ENCODE peak calls at places on chromosomes 2 and 18, in five cellular contexts. S is K562, L is A549, Q is SK-N-SH, J is HepG2. F is an unnamed sample.

GRCh38 chr2:172864182-172864581 is 128.5 kb downstream of the RAPGEF4 start:
- DNase-seq in S (peak), L (peak), Q (no peak), J (peak), F (peak)

GRCh38 chr2:130336877-130337734 is 5.6 kb upstream of the IMP4 start:
- DNase-seq in S (peak), L (peak), Q (peak), J (peak), F (peak)

GRCh38 chr2:188798159-188798558 is 176.0 kb upstream of the COL3A1 start:
- DNase-seq in S (no peak), L (no peak), Q (no peak), J (no peak), F (peak)

GRCh38 chr18:10798727-10799435 is 273.1 kb downstream of the NAPG start:
- DNase-seq in S (peak), L (peak), Q (no peak), J (peak), F (peak)

GRCh38 chr2:187383043-187383800 is 64.8 kb downstream of the CALCRL start:
- DNase-seq in S (no peak), L (no peak), Q (no peak), J (no peak), F (no peak)

GRCh38 chr2:188132385-188132784 is 159.3 kb upstream of the GULP1 start:
- DNase-seq in S (no peak), L (no peak), Q (no peak), J (no peak), F (no peak)

GRCh38 chr2:9136997-9137819 is 69.4 kb upstream of the ASAP2 start:
- DNase-seq in S (no peak), L (no peak), Q (no peak), J (peak), F (no peak)

GRCh38 chr2:208213508-208214120 is 23.8 kb upstream of the C2orf80 start:
- DNase-seq in S (no peak), L (no peak), Q (no peak), J (no peak), F (no peak)

GRCh38 chr2:164697688-164698290 is 76.5 kb upstream of the GRB14 start:
- DNase-seq in S (no peak), L (peak), Q (peak), J (peak), F (no peak)

GRCh38 chr2:228522276-228522675 is 340.8 kb upstream of the SPHKAP start:
- DNase-seq in S (no peak), L (no peak), Q (no peak), J (no peak), F (peak)

GRCh38 chr2:28067602-28068001 is 177.1 kb downstream of the BABAM2 start:
- DNase-seq in S (no peak), L (no peak), Q (no peak), J (no peak), F (no peak)

GRCh38 chr2:28062867-28063266 is 172.3 kb downstream of the BABAM2 start:
- DNase-seq in S (no peak), L (no peak), Q (no peak), J (no peak), F (no peak)

GRCh38 chr2:28071221-28071620 is 180.7 kb downstream of the BABAM2 start:
- DNase-seq in S (no peak), L (no peak), Q (no peak), J (no peak), F (no peak)

GRCh38 chr2:28063492-28063962 is 173.0 kb downstream of the BABAM2 start:
- DNase-seq in S (no peak), L (no peak), Q (no peak), J (no peak), F (no peak)

GRCh38 chr2:28068098-28068497 is 177.6 kb downstream of the BABAM2 start:
- DNase-seq in S (no peak), L (no peak), Q (no peak), J (no peak), F (no peak)
- H3K4me3 ChIP-seq in S (no peak), L (no peak), Q (no peak), J (no peak), F (no peak)

DNA sequence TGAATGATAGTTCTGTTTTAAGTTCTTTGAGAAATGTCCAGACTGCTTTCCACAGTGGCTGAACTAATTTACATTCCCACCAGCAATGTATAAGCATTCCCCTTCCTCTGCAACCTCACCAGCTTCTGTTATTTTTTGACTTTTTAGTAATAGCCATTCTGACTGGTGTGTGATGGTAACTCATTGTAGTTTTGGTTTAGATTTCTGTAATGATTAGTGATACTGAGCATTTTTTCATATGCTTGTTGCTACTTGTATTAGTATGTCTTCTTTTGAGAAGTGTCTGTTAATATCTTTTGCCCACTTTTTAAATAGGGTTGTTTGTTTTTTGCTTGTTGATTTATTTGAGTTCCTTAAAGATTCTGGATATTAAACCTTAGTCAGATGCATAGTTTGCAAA is 223.7 kb downstream of the SLC4A10 start:
- DNase-seq in S (no peak), L (no peak), Q (no peak), J (no peak), F (no peak)
- TF ChIP-seq USF2 in S (no peak), L (no peak), Q (no peak), J (no peak), F (no peak)

GRCh38 chr2:182445566-182445965 is 18.7 kb upstream of the PDE1A start:
- DNase-seq in S (no peak), L (no peak), Q (no peak), J (no peak), F (no peak)
- H3K4me3 ChIP-seq in S (no peak), L (no peak), Q (no peak), J (no peak), F (no peak)

DNA sequence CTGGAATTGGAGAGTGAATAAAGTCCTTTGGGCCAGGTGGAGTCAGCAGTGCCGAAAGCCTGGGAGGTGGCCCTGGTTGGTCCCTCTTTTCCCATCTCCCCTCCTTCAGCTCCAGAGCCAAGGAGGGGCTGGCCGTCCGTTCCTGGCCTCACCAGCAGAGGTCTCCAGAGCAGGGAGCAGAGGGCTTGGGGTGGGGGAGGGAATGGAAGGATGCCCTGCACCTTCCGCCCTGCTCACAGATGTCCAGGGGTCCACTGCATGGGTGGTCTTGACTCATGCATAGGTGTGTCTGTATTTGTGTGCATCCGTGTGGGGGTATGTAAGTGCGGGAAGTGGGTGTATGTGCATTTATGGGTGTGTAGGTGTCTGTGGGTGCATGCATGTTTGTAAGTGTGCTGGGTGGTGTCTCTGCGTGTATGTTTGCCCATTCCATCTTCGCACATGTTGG is 201.9 kb downstream of the ZFP36L2 start:
- DNase-seq in S (peak), L (peak), Q (peak), J (no peak), F (peak)
- TF ChIP-seq USF2 in S (no peak), L (no peak), Q (no peak), J (no peak), F (no peak)

GRCh38 chr2:212547716-212548458 is 9.3 kb upstream of the ERBB4 start:
- DNase-seq in S (no peak), L (no peak), Q (no peak), J (no peak), F (no peak)
- H3K4me3 ChIP-seq in S (no peak), L (no peak), Q (no peak), J (no peak), F (no peak)

DNA sequence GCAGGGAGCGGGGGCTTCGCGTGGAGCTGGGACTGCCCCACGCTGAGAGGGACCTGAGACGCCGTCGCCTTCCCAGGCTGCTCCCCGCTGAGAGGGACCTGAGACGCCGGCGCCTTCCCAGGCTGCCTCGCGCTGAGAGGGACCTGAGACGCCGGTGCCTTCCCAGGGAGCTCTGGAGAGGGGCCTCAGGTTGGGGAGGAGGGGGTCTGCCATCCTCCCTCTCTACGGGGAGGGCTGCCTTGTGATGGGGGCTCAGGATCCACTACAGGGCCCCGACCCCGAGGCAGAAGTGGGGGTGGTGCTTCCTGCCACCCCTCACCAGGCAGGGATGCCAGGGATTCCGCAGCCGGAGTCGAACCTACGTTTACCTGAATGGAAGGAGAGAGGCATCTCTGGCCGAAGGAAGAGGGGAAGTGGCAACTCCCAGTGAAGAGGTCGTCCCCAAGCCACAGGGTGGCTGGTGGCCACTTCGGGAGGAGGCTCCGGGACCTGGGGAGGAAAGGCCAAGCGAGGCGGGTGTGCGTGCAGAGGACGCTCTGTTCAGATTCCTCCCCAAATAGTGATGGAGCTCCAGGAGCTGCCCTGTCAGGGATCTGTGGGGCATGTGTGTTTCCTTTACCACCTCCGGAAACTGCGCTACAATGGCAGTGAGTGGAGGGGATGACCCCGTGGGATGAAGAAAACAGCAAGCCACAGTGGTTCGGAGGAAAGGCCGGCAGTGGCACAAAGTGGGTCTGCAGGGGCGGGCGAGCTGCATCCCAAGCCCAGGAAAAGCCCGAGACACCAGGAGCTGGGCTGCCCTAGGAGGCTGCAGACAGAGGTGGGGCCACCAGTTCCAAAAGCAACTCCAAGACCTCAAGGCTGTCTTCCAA is 108.1 kb upstream of the CTDP1 start:
- DNase-seq in S (no peak), L (no peak), Q (no peak), J (no peak), F (no peak)
- TF ChIP-seq USF2 in S (no peak), L (no peak), Q (no peak), J (no peak), F (no peak)

DNA sequence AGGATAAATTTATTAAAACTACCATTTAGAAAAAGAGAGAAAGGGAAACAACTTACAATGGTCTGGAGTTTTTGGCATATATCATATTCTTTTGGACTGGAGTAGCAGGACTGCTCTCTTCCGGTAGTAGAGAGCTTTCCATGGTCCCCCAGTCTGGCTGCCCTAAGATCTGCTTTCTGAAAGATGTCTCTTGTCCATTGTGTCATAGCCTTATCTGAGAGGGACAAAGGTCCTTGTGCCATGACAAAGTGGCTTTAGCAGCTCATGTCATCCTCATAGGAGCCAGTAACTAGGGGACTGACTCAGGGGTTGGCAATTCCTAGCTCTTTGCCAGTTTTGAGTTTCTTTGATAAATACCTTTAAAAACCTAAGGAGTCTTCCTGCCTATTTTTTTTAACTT is 505.5 kb upstream of the ZEB2 start:
- DNase-seq in S (no peak), L (no peak), Q (no peak), J (no peak), F (no peak)
- H3K4me3 ChIP-seq in S (no peak), L (no peak), Q (no peak), J (no peak), F (no peak)

DNA sequence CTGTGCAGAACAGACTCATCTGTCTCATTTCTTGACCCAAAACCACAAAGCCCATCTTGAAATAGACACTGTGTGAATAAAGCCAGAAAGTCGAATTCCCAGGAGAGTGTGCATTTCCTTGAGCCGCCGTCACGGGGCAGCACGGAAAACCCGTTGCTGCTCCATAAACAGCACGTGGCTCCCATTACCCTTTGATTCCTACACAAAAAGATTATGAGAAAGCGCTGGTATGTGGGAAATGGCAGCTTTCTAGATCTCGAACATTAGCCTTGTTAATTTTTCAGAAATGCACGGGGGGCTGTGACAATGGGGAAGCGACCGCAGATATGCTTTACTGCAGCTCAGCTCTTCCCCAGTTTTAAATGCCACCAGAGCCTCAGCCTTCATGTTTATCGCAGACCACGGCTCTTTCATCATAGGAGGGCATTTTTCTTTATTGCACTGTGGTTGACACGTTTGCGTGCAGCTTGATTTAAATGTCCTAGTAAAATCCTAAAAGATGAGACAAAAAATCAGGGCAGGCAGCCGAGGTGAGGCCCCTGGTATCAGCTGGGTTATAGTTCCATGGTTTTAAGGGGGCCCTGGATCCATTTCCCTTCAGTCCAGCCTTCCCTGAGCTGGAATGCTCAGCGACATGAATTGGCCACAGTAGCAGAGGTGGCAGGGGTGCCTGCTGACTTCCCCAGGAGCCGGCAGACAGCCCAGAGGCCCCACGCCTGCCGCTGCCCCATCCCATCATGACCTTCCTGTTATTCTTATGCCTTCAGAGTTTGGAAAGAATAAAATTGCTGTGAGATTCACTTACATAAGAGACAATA is 249.3 kb downstream of the NDUFA10 start:
- DNase-seq in S (no peak), L (no peak), Q (no peak), J (no peak), F (no peak)
- TF ChIP-seq USF2 in S (no peak), L (no peak), Q (no peak), J (no peak), F (no peak)

DNA sequence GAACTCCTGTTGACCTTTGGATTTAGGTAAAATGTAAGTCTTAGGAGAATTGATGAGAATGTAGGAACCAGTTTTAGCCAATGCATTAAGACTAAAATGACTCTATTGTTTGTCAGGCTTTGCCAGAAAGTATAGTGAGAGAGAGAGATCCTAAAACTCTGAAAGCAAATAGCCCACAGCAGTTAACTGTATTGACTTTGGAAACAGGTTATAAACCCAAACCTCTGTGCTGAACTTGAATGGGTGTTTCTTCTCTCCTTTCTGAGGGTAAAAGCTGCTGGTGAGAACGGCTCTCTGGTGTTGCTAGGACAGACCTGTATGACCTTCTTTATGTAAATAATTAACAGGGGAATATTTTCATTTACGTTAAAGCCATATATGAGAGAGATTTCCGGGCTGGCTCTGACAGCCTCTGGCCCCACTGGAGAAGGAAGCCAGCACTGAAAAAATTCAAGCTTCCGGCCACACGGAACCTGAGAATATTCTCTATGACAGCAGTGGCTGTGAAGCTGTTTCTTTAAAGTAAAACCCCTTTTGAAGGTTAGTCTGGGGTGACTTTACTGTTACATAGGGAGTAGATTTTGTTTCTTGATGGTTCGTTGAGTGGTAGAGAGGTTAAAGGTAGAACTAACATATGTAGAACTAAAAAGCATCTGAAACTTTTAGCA is 123.7 kb downstream of the SPTBN1 start:
- DNase-seq in S (no peak), L (peak), Q (no peak), J (peak), F (no peak)
- H3K4me3 ChIP-seq in S (no peak), L (peak), Q (no peak), J (peak), F (no peak)

F was measured in IMR-90.